ENCODE peak calls at places on chromosomes 2 and 18, in seven cellular contexts. M is AG09309, I is fibroblast of mammary gland, O is colonic mucosa, L is upper lobe of right lung, D is right cardiac atrium, G is esophagus squamous epithelium. V is an unnamed sample.

GRCh38 chr2:25672500-25673169 is 742 bp downstream of the DTNB start:
- DNase-seq in M (no peak), I (no peak), O (peak), L (peak), D (peak), G (no peak), V (peak)

GRCh38 chr2:890791-891190 is 59.9 kb upstream of the SNTG2 start:
- DNase-seq in M (peak), I (peak), O (no peak), L (no peak), D (no peak), G (no peak), V (no peak)

GRCh38 chr2:1675633-1676032 is 68.7 kb downstream of the PXDN start:
- DNase-seq in M (peak), I (peak), O (no peak), L (no peak), D (no peak), G (no peak), V (no peak)

GRCh38 chr2:20421988-20422678 is 24.7 kb upstream of the RHOB start:
- DNase-seq in M (peak), I (peak), O (peak), L (peak), D (peak), G (peak), V (no peak)

GRCh38 chr2:241148239-241148638 is 1.0 kb downstream of the PASK start:
- DNase-seq in M (no peak), I (no peak), O (no peak), L (no peak), D (no peak), G (no peak), V (no peak)

GRCh38 chr2:88561646-88562388 is 65.4 kb downstream of the EIF2AK3 start:
- DNase-seq in M (no peak), I (no peak), O (no peak), L (no peak), D (no peak), G (no peak), V (no peak)

GRCh38 chr18:72612894-72613537 is 68.9 kb upstream of the CBLN2 start:
- DNase-seq in M (no peak), I (no peak), O (no peak), L (no peak), D (no peak), G (no peak), V (no peak)

GRCh38 chr2:122157158-122157557 is 401.7 kb downstream of the TSN start:
- DNase-seq in M (no peak), I (no peak), O (no peak), L (no peak), D (no peak), G (no peak), V (no peak)

GRCh38 chr18:10120622-10121021 is 206.8 kb downstream of the VAPA start:
- DNase-seq in M (no peak), I (no peak), O (no peak), L (no peak), D (no peak), G (no peak), V (no peak)

GRCh38 chr18:54284967-54285785 is 15.9 kb downstream of the POLI start:
- DNase-seq in M (peak), I (peak), O (no peak), L (no peak), D (peak), G (no peak), V (peak)

GRCh38 chr2:71992036-71992435 is 155.6 kb downstream of the CYP26B1 start:
- DNase-seq in M (no peak), I (no peak), O (no peak), L (no peak), D (no peak), G (no peak), V (no peak)

GRCh38 chr18:38790303-38790702 is 1224.7 kb upstream of the CELF4 start:
- DNase-seq in M (no peak), I (no peak), O (no peak), L (no peak), D (no peak), G (no peak), V (no peak)

GRCh38 chr2:27080140-27080469 is 1.7 kb downstream of the EMILIN1 start:
- DNase-seq in M (no peak), I (no peak), O (no peak), L (no peak), D (no peak), G (no peak), V (no peak)

GRCh38 chr2:96933528-96933927 is 52.9 kb downstream of the FAM178B start:
- DNase-seq in M (no peak), I (no peak), O (no peak), L (no peak), D (no peak), G (no peak), V (no peak)

GRCh38 chr18:50775726-50776125 is 44.1 kb downstream of the MRO start:
- DNase-seq in M (no peak), I (no peak), O (no peak), L (no peak), D (no peak), G (no peak), V (no peak)

GRCh38 chr2:234954551-234954992 is 2.8 kb downstream of the SH3BP4 start:
- DNase-seq in M (no peak), I (peak), O (no peak), L (no peak), D (no peak), G (no peak), V (no peak)

GRCh38 chr18:41323044-41323443 is 632.0 kb upstream of the PIK3C3 start:
- DNase-seq in M (no peak), I (no peak), O (no peak), L (no peak), D (no peak), G (no peak), V (no peak)

GRCh38 chr18:9215221-9215933 is 78.8 kb downstream of the ANKRD12 start:
- DNase-seq in M (no peak), I (peak), O (peak), L (no peak), D (no peak), G (no peak), V (no peak)

GRCh38 chr2:165815742-165816141 is 21.7 kb upstream of the GALNT3 start:
- DNase-seq in M (no peak), I (no peak), O (no peak), L (no peak), D (no peak), G (no peak), V (no peak)

GRCh38 chr18:32049393-32050161 is 31.0 kb downstream of the RNF125 start:
- DNase-seq in M (no peak), I (no peak), O (peak), L (peak), D (peak), G (no peak), V (peak)

GRCh38 chr2:161952722-161953322 is 121.2 kb downstream of the DPP4 start:
- DNase-seq in M (no peak), I (no peak), O (no peak), L (no peak), D (no peak), G (no peak), V (peak)

GRCh38 chr2:27573452-27573851 is 9.4 kb upstream of the ZNF512 start:
- DNase-seq in M (no peak), I (peak), O (no peak), L (no peak), D (no peak), G (no peak), V (no peak)

GRCh38 chr18:3720818-3721545 is 271.0 kb downstream of the TGIF1 start:
- DNase-seq in M (no peak), I (no peak), O (no peak), L (no peak), D (no peak), G (no peak), V (no peak)

GRCh38 chr2:69493268-69493667 is 56.0 kb upstream of the NFU1 start:
- DNase-seq in M (no peak), I (no peak), O (peak), L (no peak), D (peak), G (no peak), V (no peak)

GRCh38 chr2:73112026-73112912 is 479 bp downstream of the RAB11FIP5 start:
- DNase-seq in M (no peak), I (peak), O (peak), L (peak), D (peak), G (no peak), V (peak)

GRCh38 chr2:50492452-50492851 is 539.5 kb downstream of the NRXN1 start:
- DNase-seq in M (peak), I (peak), O (peak), L (no peak), D (no peak), G (no peak), V (peak)

GRCh38 chr2:159998236-159998635 is 64.2 kb downstream of the PLA2R1 start:
- DNase-seq in M (no peak), I (no peak), O (no peak), L (no peak), D (no peak), G (no peak), V (no peak)

GRCh38 chr2:231926180-231926741 is at the start of gene NPPC:
- DNase-seq in M (no peak), I (peak), O (peak), L (peak), D (peak), G (no peak), V (peak)

GRCh38 chr2:67561411-67561965 is 164.4 kb downstream of the ETAA1 start:
- DNase-seq in M (peak), I (peak), O (no peak), L (no peak), D (peak), G (no peak), V (no peak)

GRCh38 chr2:239234151-239234825 is 166.5 kb downstream of the HDAC4 start:
- DNase-seq in M (no peak), I (no peak), O (no peak), L (no peak), D (no peak), G (no peak), V (no peak)

GRCh38 chr18:12290086-12290485 is 18.0 kb upstream of the TUBB6 start:
- DNase-seq in M (no peak), I (no peak), O (no peak), L (peak), D (no peak), G (no peak), V (no peak)

GRCh38 chr2:240951045-240951594 is 45.0 kb downstream of the CROCC2 start:
- DNase-seq in M (no peak), I (no peak), O (peak), L (no peak), D (no peak), G (no peak), V (no peak)

GRCh38 chr2:50943781-50944180 is 88.2 kb downstream of the NRXN1 start:
- DNase-seq in M (no peak), I (no peak), O (no peak), L (no peak), D (no peak), G (no peak), V (no peak)

GRCh38 chr2:176096986-176097819 is 2.4 kb upstream of the HOXD12 start:
- DNase-seq in M (no peak), I (peak), O (peak), L (peak), D (peak), G (no peak), V (no peak)

GRCh38 chr2:176097820-176098365 is 1.7 kb upstream of the HOXD12 start:
- DNase-seq in M (no peak), I (no peak), O (no peak), L (no peak), D (no peak), G (no peak), V (no peak)

GRCh38 chr2:176099159-176099736 is 347 bp upstream of the HOXD12 start:
- DNase-seq in M (no peak), I (no peak), O (peak), L (no peak), D (no peak), G (no peak), V (no peak)

GRCh38 chr2:176099737-176100546 is at the start of gene HOXD12:
- DNase-seq in M (no peak), I (no peak), O (peak), L (no peak), D (no peak), G (no peak), V (no peak)

GRCh38 chr2:176098366-176099158 is 1.0 kb upstream of the HOXD12 start:
- DNase-seq in M (no peak), I (no peak), O (peak), L (peak), D (no peak), G (no peak), V (no peak)
- H3K4me3 ChIP-seq in M (peak), I (no peak), O (peak), L (no peak), D (no peak), G (no peak), V (no peak)

DNA sequence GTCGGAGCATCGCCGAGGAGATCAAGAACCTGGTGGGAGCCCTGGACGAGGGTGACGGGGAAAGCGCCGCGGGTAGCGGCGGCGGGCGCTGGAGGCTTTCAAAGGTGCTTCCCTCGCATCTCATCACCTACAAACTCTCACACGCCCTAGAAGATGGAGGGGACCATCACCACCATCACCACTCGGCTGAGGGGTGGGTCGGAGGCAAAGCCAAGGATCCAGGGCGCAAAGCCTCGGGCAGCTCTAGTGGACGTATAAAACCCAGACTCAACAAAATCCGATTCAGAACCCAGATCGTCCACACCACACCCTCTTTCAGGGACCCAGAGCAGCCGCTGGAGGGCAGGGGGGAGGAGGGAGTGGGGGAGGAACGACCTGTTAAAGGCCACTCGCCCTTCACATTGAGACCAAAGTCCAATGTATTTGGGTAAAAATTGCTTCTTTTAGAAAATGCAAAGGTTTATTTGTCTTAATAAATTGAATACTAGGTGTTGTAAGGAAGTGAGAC is 1.5 kb downstream of the SOWAHC start:
- DNase-seq in M (no peak), I (no peak), O (peak), L (no peak), D (no peak), G (no peak), V (no peak)
- H3K4me3 ChIP-seq in M (peak), I (peak), O (peak), L (peak), D (no peak), G (peak), V (no peak)

GRCh38 chr2:66440692-66441091 is 5.8 kb downstream of the MEIS1 start:
- DNase-seq in M (no peak), I (peak), O (no peak), L (no peak), D (peak), G (no peak), V (no peak)
- H3K4me3 ChIP-seq in M (no peak), I (peak), O (peak), L (peak), D (peak), G (peak), V (no peak)

DNA sequence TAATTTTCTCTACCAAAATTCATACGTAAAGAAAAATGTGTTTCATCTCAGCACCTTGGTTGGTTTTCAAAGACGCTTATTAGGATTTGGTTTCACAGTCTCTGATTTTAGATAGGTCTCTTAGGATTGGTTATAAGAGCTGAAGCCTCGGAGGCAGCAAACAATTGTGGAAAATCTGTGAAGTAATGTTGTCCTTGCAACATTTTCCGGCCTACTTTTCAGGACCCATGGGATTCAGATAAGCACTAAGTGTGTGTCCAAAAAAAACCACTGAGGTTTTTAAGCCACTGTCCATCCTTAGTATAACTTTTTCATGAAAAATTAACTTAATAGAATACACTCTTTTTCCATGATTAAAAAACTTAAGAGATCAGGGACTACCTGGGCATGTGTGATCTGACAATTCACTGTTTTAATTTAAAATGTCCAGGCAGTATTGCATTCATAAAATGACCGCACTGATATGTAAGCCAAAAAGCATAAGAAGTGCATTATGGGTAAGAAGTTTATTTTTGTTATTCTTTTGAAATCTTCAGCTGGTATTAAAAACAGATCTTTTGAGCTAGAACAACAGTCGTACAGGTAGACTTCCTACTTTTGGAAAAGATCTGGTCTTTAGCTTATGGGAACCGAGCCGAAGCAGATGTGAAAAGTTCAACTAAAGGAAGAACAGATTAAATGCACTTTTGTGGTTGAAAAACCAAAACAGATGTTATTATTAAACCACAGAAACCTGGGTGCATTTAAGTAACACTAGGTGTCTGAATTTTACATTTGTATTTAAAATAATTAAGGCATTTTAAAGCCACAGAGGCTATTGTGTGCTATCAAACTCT is 479.3 kb upstream of the ZEB2 start:
- DNase-seq in M (no peak), I (peak), O (no peak), L (no peak), D (no peak), G (no peak), V (no peak)
- H3K4me3 ChIP-seq in M (no peak), I (no peak), O (no peak), L (no peak), D (no peak), G (no peak), V (no peak)

GRCh38 chr2:113406114-113406513 is 31.4 kb upstream of the ZNG1B start:
- DNase-seq in M (no peak), I (no peak), O (no peak), L (no peak), D (no peak), G (no peak), V (no peak)
- H3K4me3 ChIP-seq in M (no peak), I (no peak), O (no peak), L (no peak), D (no peak), G (no peak), V (no peak)

V was measured in CD4-positive, alpha-beta memory T cell.